ENCODE peak calls at places on chromosome 1, in eight cellular contexts. L, J, C, Q, T, P, S and R are unnamed samples.

GRCh38 chr1:114832057-114832456 is 22.6 kb upstream of the SYCP1 start:
- DNase-seq in L (no peak), J (no peak), C (no peak), Q (no peak), T (no peak), P (no peak), S (no peak), R (no peak)

GRCh38 chr1:22978299-22978698 is 5.6 kb upstream of the LACTBL1 start:
- DNase-seq in L (no peak), J (no peak), C (peak; percentile 14), Q (no peak), T (no peak), P (no peak), S (no peak), R (no peak)

GRCh38 chr1:205424881-205425635 is 3.2 kb upstream of the LEMD1 start:
- DNase-seq in L (no peak), J (no peak), C (no peak), Q (no peak), T (no peak), P (no peak), S (no peak), R (no peak)

GRCh38 chr1:200795151-200795550 is 56.5 kb downstream of the CAMSAP2 start:
- DNase-seq in L (peak; percentile 10), J (no peak), C (no peak), Q (no peak), T (no peak), P (no peak), S (no peak), R (no peak)

GRCh38 chr1:91736999-91737615 is 148.8 kb downstream of the TGFBR3 start:
- DNase-seq in L (no peak), J (no peak), C (peak; percentile 36), Q (no peak), T (no peak), P (peak; percentile 76), S (no peak), R (no peak)

GRCh38 chr1:68281946-68282615 is 49.8 kb upstream of the WLS start:
- DNase-seq in L (no peak), J (no peak), C (no peak), Q (no peak), T (no peak), P (no peak), S (no peak), R (no peak)

GRCh38 chr1:27392778-27393635 is 585 bp downstream of the GPR3 start:
- DNase-seq in L (no peak), J (no peak), C (no peak), Q (no peak), T (no peak), P (no peak), S (no peak), R (no peak)

GRCh38 chr1:71488555-71489252 is 407.9 kb upstream of the ZRANB2 start:
- DNase-seq in L (no peak), J (no peak), C (no peak), Q (no peak), T (no peak), P (no peak), S (no peak), R (no peak)

GRCh38 chr1:44826375-44827196 is 16.5 kb downstream of the PTCH2 start:
- DNase-seq in L (no peak), J (no peak), C (no peak), Q (no peak), T (no peak), P (peak; percentile 76), S (no peak), R (no peak)